ENCODE peak calls at places on chromosomes 6 and 20, in four cellular contexts. One of them, this sample, is unnamed.

GRCh38 chr6:2766767-2767314 is 1.6 kb downstream of the WRNIP1 start:
- DNase-seq in HepG2: no peak
- DNase-seq in A549: no peak
- DNase-seq in IMR-90: peak; percentile 28
- DNase-seq in this sample: peak; percentile 46

GRCh38 chr6:55210952-55211351 is 36.6 kb downstream of the HCRTR2 start:
- DNase-seq in A549: no peak
- DNase-seq in IMR-90: no peak
- DNase-seq in HepG2: no peak
- DNase-seq in this sample: no peak

GRCh38 chr6:41426888-41427641 is 91.7 kb downstream of the NCR2 start:
- DNase-seq in HepG2: no peak
- DNase-seq in A549: no peak
- DNase-seq in IMR-90: no peak
- DNase-seq in this sample: no peak

GRCh38 chr6:6225885-6226284 is 94.6 kb downstream of the F13A1 start:
- DNase-seq in HepG2: no peak
- DNase-seq in A549: no peak
- DNase-seq in IMR-90: no peak
- DNase-seq in this sample: no peak

GRCh38 chr20:23446505-23446904 is 6.2 kb downstream of the CST11 start:
- DNase-seq in IMR-90: peak; percentile 21
- DNase-seq in HepG2: peak; percentile 82
- DNase-seq in A549: peak; percentile 35
- DNase-seq in this sample: peak; percentile 41

GRCh38 chr6:97215157-97215769 is 67.8 kb downstream of the MMS22L start:
- DNase-seq in IMR-90: peak; percentile 76
- DNase-seq in HepG2: peak; percentile 26
- DNase-seq in A549: peak; percentile 0
- DNase-seq in this sample: peak; percentile 73

GRCh38 chr6:38959138-38959537 is 89.4 kb upstream of the GLP1R start:
- DNase-seq in HepG2: no peak
- DNase-seq in IMR-90: no peak
- DNase-seq in A549: no peak
- DNase-seq in this sample: no peak

GRCh38 chr6:45667265-45667664 is 289.5 kb upstream of the SUPT3H start:
- DNase-seq in A549: no peak
- DNase-seq in HepG2: no peak
- DNase-seq in IMR-90: no peak
- DNase-seq in this sample: no peak

GRCh38 chr6:30685157-30685976 is 1.1 kb downstream of the PPP1R18 start:
- DNase-seq in A549: no peak
- DNase-seq in IMR-90: no peak
- DNase-seq in HepG2: no peak
- DNase-seq in this sample: peak; percentile 57

GRCh38 chr6:163393923-163394322 is 20.6 kb upstream of the QKI start:
- DNase-seq in HepG2: no peak
- DNase-seq in A549: no peak
- DNase-seq in IMR-90: no peak
- DNase-seq in this sample: no peak

GRCh38 chr20:63230800-63231268 is 4.9 kb upstream of the BIRC7 start:
- DNase-seq in A549: no peak
- DNase-seq in HepG2: peak; percentile 79
- DNase-seq in IMR-90: peak; percentile 60
- DNase-seq in this sample: peak; percentile 53

GRCh38 chr6:80179691-80180090 is 73.2 kb downstream of the BCKDHB start:
- DNase-seq in IMR-90: peak; percentile 7
- DNase-seq in A549: no peak
- DNase-seq in HepG2: no peak
- DNase-seq in this sample: no peak

GRCh38 chr20:5848711-5849505 is 98.7 kb downstream of the SHLD1 start:
- DNase-seq in HepG2: no peak
- DNase-seq in A549: no peak
- DNase-seq in IMR-90: peak; percentile 75
- DNase-seq in this sample: no peak
- TF ChIP-seq MAZ in HepG2: no peak
- TF ChIP-seq MAZ in A549: no peak
- TF ChIP-seq MAZ in IMR-90: no peak
- TF ChIP-seq MAZ in this sample: no peak

DNA sequence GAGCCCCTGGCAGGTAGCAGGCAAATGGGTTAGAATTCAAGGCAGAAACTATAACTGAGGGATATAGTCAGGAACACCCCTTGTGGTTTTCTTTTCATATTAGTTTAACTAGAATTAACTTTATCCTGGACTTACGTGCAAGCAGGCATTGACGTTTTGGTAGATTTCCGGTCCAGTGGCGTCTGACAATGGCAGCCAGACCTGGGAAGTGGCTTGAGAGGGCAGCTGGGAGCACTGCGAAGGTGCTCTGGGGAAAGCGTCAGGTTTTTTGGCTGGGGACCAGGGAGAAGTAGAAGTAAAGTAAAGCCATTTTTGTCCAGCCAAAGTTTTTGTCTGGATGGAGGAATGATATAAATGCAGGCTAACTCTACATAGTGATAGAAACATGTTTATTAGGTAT is 8.4 kb upstream of the ACSS1 start:
- DNase-seq in HepG2: no peak
- DNase-seq in IMR-90: no peak
- DNase-seq in A549: no peak
- DNase-seq in this sample: no peak
- TF ChIP-seq MAZ in HepG2: no peak
- TF ChIP-seq MAZ in IMR-90: no peak
- TF ChIP-seq MAZ in A549: no peak
- TF ChIP-seq MAZ in this sample: no peak

DNA sequence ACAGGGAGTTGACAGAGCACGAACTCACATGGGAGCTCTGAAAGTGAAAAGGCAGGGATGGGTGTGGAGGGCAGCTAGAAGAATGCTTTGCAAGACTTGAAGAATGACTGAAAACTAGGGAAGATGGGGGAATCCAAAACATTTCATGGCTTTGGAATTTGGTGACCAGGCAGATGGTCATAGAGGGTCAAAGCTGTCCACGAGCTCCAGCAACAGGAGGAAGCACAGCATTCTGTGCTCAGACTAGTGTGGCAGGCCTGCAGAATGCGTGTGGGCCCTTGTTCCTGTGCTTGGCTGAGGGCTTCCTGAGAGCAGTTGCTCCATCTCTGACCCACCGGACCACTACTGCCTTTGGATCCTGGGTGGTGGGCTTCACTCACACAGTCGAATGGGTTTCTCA is 100.8 kb downstream of the SGK1 start:
- DNase-seq in A549: no peak
- DNase-seq in HepG2: no peak
- DNase-seq in IMR-90: peak; percentile 82
- DNase-seq in this sample: no peak
- TF ChIP-seq MAZ in A549: no peak
- TF ChIP-seq MAZ in HepG2: no peak
- TF ChIP-seq MAZ in IMR-90: no peak
- TF ChIP-seq MAZ in this sample: no peak

DNA sequence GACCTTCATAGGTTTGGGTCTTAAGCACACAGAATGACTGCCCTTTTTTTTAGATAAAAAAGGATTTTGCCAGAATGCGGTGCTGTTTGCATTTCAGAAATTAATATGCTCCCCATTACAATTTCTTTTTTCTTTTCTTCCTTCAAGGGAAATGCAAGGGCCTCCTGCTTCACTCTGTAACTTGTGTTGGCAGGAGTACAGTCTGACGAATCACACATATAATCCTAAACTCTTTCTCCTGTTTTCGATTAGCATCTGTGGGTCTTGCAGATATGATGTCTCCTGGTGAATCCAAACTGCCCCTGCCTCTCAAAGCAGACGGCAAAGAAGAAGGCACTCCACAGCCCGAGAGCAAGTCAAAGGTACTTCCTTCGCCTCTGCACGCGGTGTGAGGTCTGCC is 149.6 kb downstream of the TMEM242 start:
- DNase-seq in IMR-90: peak; percentile 38
- DNase-seq in HepG2: no peak
- DNase-seq in A549: no peak
- DNase-seq in this sample: no peak
- TF ChIP-seq MAZ in IMR-90: no peak
- TF ChIP-seq MAZ in HepG2: no peak
- TF ChIP-seq MAZ in A549: no peak
- TF ChIP-seq MAZ in this sample: no peak

GRCh38 chr6:11096109-11096508 is 2.5 kb downstream of the SMIM13 start:
- DNase-seq in HepG2: peak; percentile 76
- DNase-seq in A549: peak; percentile 53
- DNase-seq in IMR-90: peak; percentile 80
- DNase-seq in this sample: peak; percentile 78
- TF ChIP-seq MAZ in HepG2: no peak
- TF ChIP-seq MAZ in A549: no peak
- TF ChIP-seq MAZ in IMR-90: no peak
- TF ChIP-seq MAZ in this sample: no peak

DNA sequence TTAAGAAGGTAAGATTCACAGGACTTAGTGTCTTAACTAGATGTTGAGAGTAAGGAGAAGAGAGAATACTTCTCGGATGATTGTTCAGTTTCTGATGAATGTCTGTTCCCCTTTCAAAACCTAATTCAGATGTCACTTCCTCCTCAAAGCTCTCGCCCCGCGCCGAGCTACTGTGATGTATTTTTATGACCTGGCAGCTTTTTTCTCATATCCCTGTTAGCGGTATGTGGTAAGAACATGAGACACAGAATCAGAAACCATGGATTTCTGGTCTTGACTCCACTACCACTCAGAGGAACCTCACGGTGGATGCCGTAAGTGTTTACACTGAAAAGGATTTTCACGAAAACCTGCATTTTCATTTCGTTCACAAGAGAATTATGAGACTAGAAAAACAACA is 48.4 kb downstream of the CEP43 start:
- DNase-seq in IMR-90: no peak
- DNase-seq in A549: no peak
- DNase-seq in HepG2: no peak
- DNase-seq in this sample: no peak
- TF ChIP-seq MAZ in IMR-90: no peak
- TF ChIP-seq MAZ in A549: no peak
- TF ChIP-seq MAZ in HepG2: no peak
- TF ChIP-seq MAZ in this sample: no peak

This sample was measured in K562.